ENCODE peak calls at places on chromosomes 5 and 9, in seven cellular contexts. One of them, this sample, is unnamed.

GRCh38 chr9:84169240-84169639 is 171.3 kb downstream of the SLC28A3 start:
- DNase-seq in fibroblast of pulmonary artery: no peak
- DNase-seq in renal cortical epithelial cell: peak; percentile 70
- DNase-seq in K562: no peak
- DNase-seq in activated CD8-positive, alpha-beta memory T cell treated with anti-CD3 and anti-CD28 coated beads for 1 hour: no peak
- DNase-seq in hepatic stellate cell: no peak
- DNase-seq in GM18507: no peak
- DNase-seq in this sample: no peak

GRCh38 chr9:136532799-136533774 is 12.8 kb downstream of the NOTCH1 start:
- DNase-seq in fibroblast of pulmonary artery: no peak
- DNase-seq in renal cortical epithelial cell: no peak
- DNase-seq in K562: no peak
- DNase-seq in activated CD8-positive, alpha-beta memory T cell treated with anti-CD3 and anti-CD28 coated beads for 1 hour: peak; percentile 50
- DNase-seq in hepatic stellate cell: no peak
- DNase-seq in GM18507: no peak
- DNase-seq in this sample: no peak

GRCh38 chr9:116151966-116152381 is 1.6 kb upstream of the PAPPA start:
- DNase-seq in fibroblast of pulmonary artery: peak; percentile 97
- DNase-seq in renal cortical epithelial cell: no peak
- DNase-seq in K562: no peak
- DNase-seq in activated CD8-positive, alpha-beta memory T cell treated with anti-CD3 and anti-CD28 coated beads for 1 hour: no peak
- DNase-seq in hepatic stellate cell: peak; percentile 45
- DNase-seq in GM18507: no peak
- DNase-seq in this sample: no peak

GRCh38 chr9:133163559-133164208 is at the start of gene GBGT1:
- DNase-seq in fibroblast of pulmonary artery: peak; percentile 11
- DNase-seq in renal cortical epithelial cell: no peak
- DNase-seq in K562: peak; percentile 77
- DNase-seq in activated CD8-positive, alpha-beta memory T cell treated with anti-CD3 and anti-CD28 coated beads for 1 hour: no peak
- DNase-seq in hepatic stellate cell: peak; percentile 63
- DNase-seq in GM18507: peak; percentile 58
- DNase-seq in this sample: peak; percentile 69

GRCh38 chr5:66427043-66427442 is 169.2 kb upstream of the MAST4 start:
- DNase-seq in fibroblast of pulmonary artery: no peak
- DNase-seq in renal cortical epithelial cell: no peak
- DNase-seq in K562: no peak
- DNase-seq in activated CD8-positive, alpha-beta memory T cell treated with anti-CD3 and anti-CD28 coated beads for 1 hour: no peak
- DNase-seq in hepatic stellate cell: no peak
- DNase-seq in GM18507: no peak
- DNase-seq in this sample: no peak

GRCh38 chr5:117220730-117221129 is 646.1 kb upstream of the SEMA6A start:
- DNase-seq in fibroblast of pulmonary artery: peak; percentile 35
- DNase-seq in renal cortical epithelial cell: peak; percentile 50
- DNase-seq in K562: no peak
- DNase-seq in activated CD8-positive, alpha-beta memory T cell treated with anti-CD3 and anti-CD28 coated beads for 1 hour: no peak
- DNase-seq in hepatic stellate cell: no peak
- DNase-seq in GM18507: no peak
- DNase-seq in this sample: no peak

GRCh38 chr5:72889324-72889723 is 66.5 kb upstream of the FCHO2 start:
- DNase-seq in fibroblast of pulmonary artery: no peak
- DNase-seq in renal cortical epithelial cell: no peak
- DNase-seq in K562: no peak
- DNase-seq in activated CD8-positive, alpha-beta memory T cell treated with anti-CD3 and anti-CD28 coated beads for 1 hour: no peak
- DNase-seq in hepatic stellate cell: no peak
- DNase-seq in GM18507: no peak
- DNase-seq in this sample: no peak

GRCh38 chr9:123329329-123329955 is 26.6 kb upstream of the CRB2 start:
- DNase-seq in fibroblast of pulmonary artery: no peak
- DNase-seq in renal cortical epithelial cell: peak; percentile 31
- DNase-seq in K562: peak; percentile 85
- DNase-seq in activated CD8-positive, alpha-beta memory T cell treated with anti-CD3 and anti-CD28 coated beads for 1 hour: no peak
- DNase-seq in hepatic stellate cell: no peak
- DNase-seq in GM18507: no peak
- DNase-seq in this sample: peak; percentile 56

GRCh38 chr9:127878001-127878651 is 651 bp upstream of the AK1 start:
- DNase-seq in fibroblast of pulmonary artery: no peak
- DNase-seq in renal cortical epithelial cell: no peak
- DNase-seq in K562: peak; percentile 69
- DNase-seq in activated CD8-positive, alpha-beta memory T cell treated with anti-CD3 and anti-CD28 coated beads for 1 hour: no peak
- DNase-seq in hepatic stellate cell: no peak
- DNase-seq in GM18507: no peak
- DNase-seq in this sample: no peak

GRCh38 chr9:137369911-137370630 is 52.9 kb downstream of the EXD3 start:
- DNase-seq in fibroblast of pulmonary artery: no peak
- DNase-seq in renal cortical epithelial cell: no peak
- DNase-seq in K562: no peak
- DNase-seq in activated CD8-positive, alpha-beta memory T cell treated with anti-CD3 and anti-CD28 coated beads for 1 hour: no peak
- DNase-seq in hepatic stellate cell: no peak
- DNase-seq in GM18507: no peak
- DNase-seq in this sample: no peak

This sample was measured in thyroid gland.